ENCODE peak calls at places on chromosomes 6 and 20, in seven cellular contexts. R is stomach, P is Peyer's patch, Z is brain microvascular endothelial cell, S is AG10803, G is cardiac fibroblast, W is ovary. I is an unnamed sample.

GRCh38 chr6:137638926-137639706 is 144.9 kb upstream of the OLIG3 start:
- DNase-seq in R (no peak), P (no peak), Z (no peak), S (peak; percentile 46), G (no peak), W (no peak), I (no peak)

GRCh38 chr20:10790013-10790412 is 116.2 kb upstream of the JAG1 start:
- DNase-seq in R (no peak), P (no peak), Z (no peak), S (no peak), G (no peak), W (no peak), I (no peak)

GRCh38 chr6:31837612-31838553 is 10.3 kb downstream of the HSPA1B start:
- DNase-seq in R (no peak), P (no peak), Z (no peak), S (no peak), G (peak; percentile 49), W (no peak), I (no peak)

GRCh38 chr6:36382976-36383375 is 4.5 kb downstream of the ETV7 start:
- DNase-seq in R (no peak), P (no peak), Z (no peak), S (no peak), G (no peak), W (no peak), I (no peak)

GRCh38 chr6:17349437-17349836 is 44.0 kb upstream of the CAP2 start:
- DNase-seq in R (no peak), P (no peak), Z (no peak), S (peak; percentile 38), G (peak; percentile 12), W (no peak), I (no peak)

GRCh38 chr6:132937466-132937906 is 123.1 kb downstream of the RPS12 start:
- DNase-seq in R (peak; percentile 64), P (no peak), Z (peak; percentile 42), S (peak; percentile 16), G (peak; percentile 54), W (no peak), I (no peak)

GRCh38 chr20:58714340-58714922 is 21.8 kb downstream of the NPEPL1 start:
- DNase-seq in R (no peak), P (peak; percentile 13), Z (no peak), S (no peak), G (no peak), W (peak; percentile 23), I (no peak)

GRCh38 chr20:58431134-58431533 is 42.1 kb downstream of the VAPB start:
- DNase-seq in R (no peak), P (no peak), Z (no peak), S (peak; percentile 66), G (no peak), W (no peak), I (no peak)

GRCh38 chr6:155026366-155027045 is 31.4 kb downstream of the TIAM2 start:
- DNase-seq in R (peak; percentile 42), P (no peak), Z (peak; percentile 80), S (peak; percentile 91), G (peak; percentile 84), W (peak; percentile 55), I (no peak)

GRCh38 chr6:151847064-151847463 is 39.6 kb downstream of the ESR1 start:
- DNase-seq in R (no peak), P (no peak), Z (peak; percentile 54), S (peak; percentile 39), G (peak; percentile 59), W (no peak), I (no peak)

GRCh38 chr6:137213813-137214212 is 5.4 kb downstream of the IFNGR1 start:
- DNase-seq in R (no peak), P (no peak), Z (no peak), S (no peak), G (no peak), W (no peak), I (no peak)

GRCh38 chr6:142819603-142820335 is 125.2 kb downstream of the HIVEP2 start:
- DNase-seq in R (no peak), P (peak; percentile 66), Z (no peak), S (no peak), G (peak; percentile 42), W (no peak), I (no peak)

GRCh38 chr20:62382306-62383198 is 4.4 kb upstream of the RPS21 start:
- DNase-seq in R (peak; percentile 89), P (peak; percentile 84), Z (peak; percentile 65), S (peak; percentile 58), G (peak; percentile 79), W (peak; percentile 78), I (no peak)

GRCh38 chr6:93624408-93624807 is 205.0 kb upstream of the EPHA7 start:
- DNase-seq in R (no peak), P (no peak), Z (no peak), S (no peak), G (no peak), W (no peak), I (no peak)

GRCh38 chr6:166616261-166617226 is 10.5 kb downstream of the RPS6KA2 start:
- DNase-seq in R (no peak), P (no peak), Z (no peak), S (no peak), G (no peak), W (no peak), I (no peak)

GRCh38 chr6:43924222-43924702 is 154.3 kb downstream of the VEGFA start:
- DNase-seq in R (peak; percentile 61), P (peak; percentile 23), Z (no peak), S (peak; percentile 21), G (peak; percentile 32), W (peak; percentile 19), I (no peak)

GRCh38 chr6:26043389-26044139 is 43.7 kb upstream of the HFE start:
- DNase-seq in R (peak; percentile 76), P (peak; percentile 67), Z (peak; percentile 93), S (peak; percentile 98), G (peak; percentile 99), W (peak; percentile 79), I (peak; percentile 93)
- H3K4me3 ChIP-seq in R (peak overlapping the region; percentile 55), P (peak overlapping the region; percentile 64), Z (peak overlapping the region; percentile 65), S (peak overlapping the region; percentile 60), G (peak overlapping the region; percentile 38), W (peak overlapping the region; percentile 57), I (peak overlapping the region; percentile 41)

DNA sequence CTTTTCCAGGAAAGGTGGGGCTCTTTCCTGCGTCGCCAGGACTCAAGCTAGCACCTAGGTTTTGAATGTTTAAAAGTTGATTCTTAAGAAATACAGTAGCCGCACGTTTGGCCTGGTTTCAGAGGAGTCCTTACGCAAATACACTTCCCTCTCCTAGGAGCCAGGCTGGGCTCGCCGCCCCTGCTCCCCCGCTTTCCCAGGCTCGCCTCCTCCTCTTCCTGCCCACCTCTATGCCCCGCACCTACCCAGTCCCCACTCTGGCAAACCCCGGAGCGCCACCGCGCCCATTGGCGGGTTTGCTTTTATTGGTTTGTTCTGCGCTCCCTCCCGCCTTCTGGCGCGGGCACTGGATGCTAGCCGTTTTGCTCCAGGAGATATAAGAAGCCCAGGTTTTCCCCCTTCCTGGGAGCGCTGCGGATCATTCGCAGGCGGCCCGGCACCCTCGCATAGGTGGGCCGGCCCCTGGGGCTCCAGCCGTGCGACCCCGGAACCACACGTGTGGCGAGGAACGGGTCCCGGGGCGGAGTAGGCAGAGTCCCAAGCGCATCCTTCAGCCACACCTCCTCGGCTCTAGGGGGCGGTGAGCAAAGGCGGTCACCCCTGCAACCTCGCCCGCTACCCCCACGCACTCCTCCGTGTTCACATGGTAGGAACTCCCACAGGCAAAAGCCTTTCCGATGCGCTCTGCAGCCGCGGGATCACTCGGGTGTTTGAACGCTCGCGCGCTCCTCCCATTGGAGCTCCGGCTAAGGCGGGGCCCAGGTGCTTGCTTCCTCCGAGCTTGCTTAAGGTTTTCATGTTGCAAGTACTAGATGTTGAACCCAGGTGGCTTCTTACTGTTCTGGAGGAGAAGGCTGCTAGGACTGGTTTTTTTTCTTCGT is 119.0 kb downstream of the RTN4IP1 start:
- DNase-seq in R (peak; percentile 76), P (peak; percentile 84), Z (no peak), S (no peak), G (peak; percentile 59), W (peak; percentile 69), I (no peak)
- TF ChIP-seq CTCF in R (no peak), P (peak; percentile 17), Z (peak; percentile 45), S (peak; percentile 4), G (no peak), W (no peak), I (peak; percentile 21)

DNA sequence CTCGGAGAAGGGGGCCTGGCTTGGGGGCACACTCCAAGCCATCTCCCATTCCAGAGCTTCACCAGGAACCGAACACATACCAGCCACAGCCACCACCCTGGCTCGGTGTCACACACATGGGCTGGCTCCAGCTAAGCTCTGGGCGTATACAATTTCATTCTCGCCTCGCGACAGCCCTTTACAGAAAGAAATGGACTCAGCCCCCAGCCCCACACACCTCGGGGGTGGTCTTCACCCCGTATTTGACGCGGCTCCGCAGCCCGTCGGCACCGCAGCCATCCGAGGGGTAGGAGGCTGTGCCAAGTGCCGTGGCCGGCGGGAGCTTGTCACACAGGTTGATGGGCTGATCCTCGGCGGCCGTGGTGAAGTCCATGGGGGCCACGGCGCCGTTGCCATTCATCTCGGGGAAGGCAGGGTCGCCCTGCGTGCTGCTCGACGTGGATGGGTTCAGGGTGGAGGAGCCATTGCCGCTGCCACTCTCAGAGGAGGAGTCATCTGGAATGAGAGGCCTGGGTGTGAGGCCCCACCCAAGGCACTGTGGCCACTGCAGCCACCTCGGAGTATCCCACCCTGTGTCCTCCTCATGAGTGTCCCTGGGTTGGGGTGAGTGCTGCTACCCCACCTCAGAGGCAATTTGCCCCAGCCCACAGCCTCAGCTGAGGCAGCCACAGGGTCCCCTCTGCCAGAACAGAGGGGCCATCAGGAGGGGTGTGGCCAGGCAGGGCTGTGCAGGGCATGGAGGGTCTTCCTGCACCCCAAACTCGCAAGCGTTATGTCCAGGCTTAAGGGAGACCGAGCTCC is 98.0 kb downstream of the ASXL1 start:
- DNase-seq in R (no peak), P (no peak), Z (no peak), S (no peak), G (no peak), W (peak; percentile 44), I (no peak)
- H3K4me3 ChIP-seq in R (no peak overlapping the region), P (no peak overlapping the region), Z (no peak overlapping the region), S (no peak overlapping the region), G (no peak overlapping the region), W (no peak overlapping the region), I (no peak overlapping the region)

GRCh38 chr20:44688053-44688625 is 27.0 kb upstream of the CCN5 start:
- DNase-seq in R (no peak), P (no peak), Z (no peak), S (no peak), G (no peak), W (no peak), I (no peak)
- TF ChIP-seq CTCF in R (no peak), P (no peak), Z (no peak), S (peak; percentile 27), G (no peak), W (no peak), I (no peak)